ENCODE peak calls at places on chromosomes 3 and 15, in nine cellular contexts. One of them, this sample, is unnamed.

GRCh38 chr3:153880493-153880892 is 240.7 kb upstream of the ARHGEF26 start:
- DNase-seq in prostate gland: no peak
- DNase-seq in endothelial cell of umbilical vein: no peak
- DNase-seq in transverse colon: no peak
- DNase-seq in HCT116: no peak
- DNase-seq in suprapubic skin: no peak
- DNase-seq in HepG2: no peak
- DNase-seq in K562: no peak
- DNase-seq in H1: no peak
- DNase-seq in this sample: no peak

GRCh38 chr3:11832964-11833621 is 13.6 kb downstream of the TAMM41 start:
- DNase-seq in prostate gland: peak
- DNase-seq in endothelial cell of umbilical vein: peak
- DNase-seq in transverse colon: no peak
- DNase-seq in HCT116: no peak
- DNase-seq in suprapubic skin: no peak
- DNase-seq in HepG2: peak
- DNase-seq in K562: no peak
- DNase-seq in H1: no peak
- DNase-seq in this sample: no peak

GRCh38 chr15:32733276-32733675 is 15.5 kb downstream of the GREM1 start:
- DNase-seq in prostate gland: no peak
- DNase-seq in endothelial cell of umbilical vein: no peak
- DNase-seq in transverse colon: no peak
- DNase-seq in HCT116: no peak
- DNase-seq in suprapubic skin: no peak
- DNase-seq in HepG2: no peak
- DNase-seq in K562: no peak
- DNase-seq in H1: no peak
- DNase-seq in this sample: no peak

GRCh38 chr15:44319385-44319784 is 30.9 kb downstream of the GOLM2 start:
- DNase-seq in prostate gland: no peak
- DNase-seq in endothelial cell of umbilical vein: no peak
- DNase-seq in transverse colon: no peak
- DNase-seq in HCT116: no peak
- DNase-seq in suprapubic skin: no peak
- DNase-seq in HepG2: no peak
- DNase-seq in K562: no peak
- DNase-seq in H1: no peak
- DNase-seq in this sample: no peak

GRCh38 chr3:23992051-23992628 is 47.1 kb downstream of the NR1D2 start:
- DNase-seq in prostate gland: no peak
- DNase-seq in endothelial cell of umbilical vein: peak
- DNase-seq in transverse colon: no peak
- DNase-seq in HCT116: no peak
- DNase-seq in suprapubic skin: no peak
- DNase-seq in HepG2: no peak
- DNase-seq in K562: no peak
- DNase-seq in H1: no peak
- DNase-seq in this sample: no peak

GRCh38 chr3:86793786-86794185 is 197.2 kb downstream of the VGLL3 start:
- DNase-seq in prostate gland: no peak
- DNase-seq in endothelial cell of umbilical vein: no peak
- DNase-seq in transverse colon: no peak
- DNase-seq in HCT116: no peak
- DNase-seq in suprapubic skin: no peak
- DNase-seq in HepG2: peak
- DNase-seq in K562: no peak
- DNase-seq in H1: peak
- DNase-seq in this sample: no peak

GRCh38 chr3:96760956-96761355 is 53.4 kb upstream of the EPHA6 start:
- DNase-seq in prostate gland: no peak
- DNase-seq in endothelial cell of umbilical vein: no peak
- DNase-seq in transverse colon: no peak
- DNase-seq in HCT116: no peak
- DNase-seq in suprapubic skin: no peak
- DNase-seq in HepG2: no peak
- DNase-seq in K562: no peak
- DNase-seq in H1: no peak
- DNase-seq in this sample: no peak

GRCh38 chr3:172519241-172519640 is 4.0 kb downstream of the TNFSF10 start:
- DNase-seq in prostate gland: no peak
- DNase-seq in endothelial cell of umbilical vein: no peak
- DNase-seq in transverse colon: no peak
- DNase-seq in HCT116: no peak
- DNase-seq in suprapubic skin: no peak
- DNase-seq in HepG2: no peak
- DNase-seq in K562: no peak
- DNase-seq in H1: no peak
- DNase-seq in this sample: no peak

GRCh38 chr3:113035387-113035982 is 44.7 kb downstream of the GTPBP8 start:
- DNase-seq in prostate gland: peak
- DNase-seq in endothelial cell of umbilical vein: peak
- DNase-seq in transverse colon: peak
- DNase-seq in HCT116: peak
- DNase-seq in suprapubic skin: no peak
- DNase-seq in HepG2: peak
- DNase-seq in K562: peak
- DNase-seq in H1: no peak
- DNase-seq in this sample: no peak

GRCh38 chr3:146818301-146818700 is 213.2 kb upstream of the PLSCR5 start:
- DNase-seq in prostate gland: no peak
- DNase-seq in endothelial cell of umbilical vein: no peak
- DNase-seq in transverse colon: no peak
- DNase-seq in HCT116: no peak
- DNase-seq in suprapubic skin: no peak
- DNase-seq in HepG2: no peak
- DNase-seq in K562: no peak
- DNase-seq in H1: no peak
- DNase-seq in this sample: no peak

GRCh38 chr3:146817705-146818104 is 212.6 kb upstream of the PLSCR5 start:
- DNase-seq in prostate gland: no peak
- DNase-seq in endothelial cell of umbilical vein: peak
- DNase-seq in transverse colon: no peak
- DNase-seq in HCT116: peak
- DNase-seq in suprapubic skin: no peak
- DNase-seq in HepG2: no peak
- DNase-seq in K562: no peak
- DNase-seq in H1: no peak
- DNase-seq in this sample: no peak

GRCh38 chr3:146823622-146824021 is 218.5 kb upstream of the PLSCR5 start:
- DNase-seq in prostate gland: no peak
- DNase-seq in endothelial cell of umbilical vein: no peak
- DNase-seq in transverse colon: no peak
- DNase-seq in HCT116: no peak
- DNase-seq in suprapubic skin: no peak
- DNase-seq in HepG2: no peak
- DNase-seq in K562: no peak
- DNase-seq in H1: no peak
- DNase-seq in this sample: no peak

GRCh38 chr3:146814601-146815315 is 209.6 kb upstream of the PLSCR5 start:
- DNase-seq in prostate gland: no peak
- DNase-seq in endothelial cell of umbilical vein: no peak
- DNase-seq in transverse colon: no peak
- DNase-seq in HCT116: no peak
- DNase-seq in suprapubic skin: no peak
- DNase-seq in HepG2: no peak
- DNase-seq in K562: no peak
- DNase-seq in H1: no peak
- DNase-seq in this sample: no peak

DNA sequence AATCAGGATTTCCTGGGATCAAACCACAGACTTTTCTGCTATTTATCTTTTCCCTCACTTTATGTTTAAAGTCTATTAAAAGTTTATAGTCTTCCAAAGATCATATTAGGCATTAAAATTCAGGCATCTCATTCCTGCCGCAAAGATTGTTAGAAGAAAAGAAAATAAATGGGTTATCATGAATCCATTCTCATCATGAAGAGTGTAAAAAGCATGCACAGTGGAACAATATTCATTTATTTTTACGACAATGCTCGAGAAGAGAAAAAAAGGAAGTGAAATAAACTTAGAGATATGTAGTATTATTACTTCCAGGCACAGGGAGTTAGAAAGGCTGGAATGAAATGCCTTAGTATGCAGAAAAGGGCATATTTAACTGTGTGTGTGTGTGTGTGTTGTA is 213.7 kb upstream of the PLSCR5 start:
- DNase-seq in prostate gland: no peak
- DNase-seq in endothelial cell of umbilical vein: no peak
- DNase-seq in transverse colon: no peak
- DNase-seq in HCT116: no peak
- DNase-seq in suprapubic skin: no peak
- DNase-seq in HepG2: no peak
- DNase-seq in K562: no peak
- DNase-seq in H1: no peak
- DNase-seq in this sample: no peak
- TF ChIP-seq POLR2AphosphoS5 in prostate gland: no peak
- TF ChIP-seq POLR2AphosphoS5 in endothelial cell of umbilical vein: no peak
- TF ChIP-seq POLR2AphosphoS5 in transverse colon: no peak
- TF ChIP-seq POLR2AphosphoS5 in HCT116: no peak
- TF ChIP-seq POLR2AphosphoS5 in suprapubic skin: no peak
- TF ChIP-seq POLR2AphosphoS5 in HepG2: no peak
- TF ChIP-seq POLR2AphosphoS5 in K562: no peak
- TF ChIP-seq POLR2AphosphoS5 in H1: no peak
- TF ChIP-seq POLR2AphosphoS5 in this sample: no peak

GRCh38 chr15:63380151-63380827 is 1.4 kb downstream of the CA12 start:
- DNase-seq in prostate gland: no peak
- DNase-seq in endothelial cell of umbilical vein: no peak
- DNase-seq in transverse colon: no peak
- DNase-seq in HCT116: no peak
- DNase-seq in suprapubic skin: no peak
- DNase-seq in HepG2: no peak
- DNase-seq in K562: no peak
- DNase-seq in H1: no peak
- DNase-seq in this sample: no peak
- H3K4me3 ChIP-seq in prostate gland: no peak
- H3K4me3 ChIP-seq in endothelial cell of umbilical vein: no peak
- H3K4me3 ChIP-seq in transverse colon: peak
- H3K4me3 ChIP-seq in HCT116: no peak
- H3K4me3 ChIP-seq in suprapubic skin: peak
- H3K4me3 ChIP-seq in HepG2: no peak
- H3K4me3 ChIP-seq in K562: no peak
- H3K4me3 ChIP-seq in H1: no peak
- H3K4me3 ChIP-seq in this sample: peak

DNA sequence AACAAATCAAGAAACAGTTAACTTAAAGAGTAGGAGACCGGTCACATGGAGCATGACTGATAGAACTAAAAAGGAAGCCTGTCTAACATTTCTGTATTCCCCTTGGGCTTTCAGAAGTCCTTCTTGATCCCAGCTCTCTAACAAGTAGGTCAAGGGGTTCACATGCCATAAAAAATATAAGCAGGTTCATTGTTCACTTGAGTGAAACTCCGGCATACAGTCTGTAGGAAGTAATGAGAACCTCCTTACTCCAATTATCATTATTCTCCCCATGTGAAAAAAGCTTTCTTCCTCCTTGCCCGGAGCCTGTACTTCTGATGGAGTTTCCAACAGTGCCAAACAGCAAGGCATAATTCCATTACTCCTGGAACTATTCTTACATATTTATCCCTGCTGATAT is 242.8 kb upstream of the CNTN4 start:
- DNase-seq in prostate gland: no peak
- DNase-seq in endothelial cell of umbilical vein: no peak
- DNase-seq in transverse colon: no peak
- DNase-seq in HCT116: no peak
- DNase-seq in suprapubic skin: no peak
- DNase-seq in HepG2: no peak
- DNase-seq in K562: no peak
- DNase-seq in H1: no peak
- DNase-seq in this sample: no peak
- TF ChIP-seq POLR2A in prostate gland: no peak
- TF ChIP-seq POLR2A in endothelial cell of umbilical vein: no peak
- TF ChIP-seq POLR2A in transverse colon: no peak
- TF ChIP-seq POLR2A in HCT116: no peak
- TF ChIP-seq POLR2A in suprapubic skin: no peak
- TF ChIP-seq POLR2A in HepG2: no peak
- TF ChIP-seq POLR2A in K562: no peak
- TF ChIP-seq POLR2A in H1: no peak
- TF ChIP-seq POLR2A in this sample: no peak

GRCh38 chr3:42764115-42764514 is 8.9 kb downstream of the CCDC13 start:
- DNase-seq in prostate gland: no peak
- DNase-seq in endothelial cell of umbilical vein: no peak
- DNase-seq in transverse colon: no peak
- DNase-seq in HCT116: no peak
- DNase-seq in suprapubic skin: no peak
- DNase-seq in HepG2: no peak
- DNase-seq in K562: no peak
- DNase-seq in H1: no peak
- DNase-seq in this sample: no peak

GRCh38 chr3:42763023-42763422 is 10.0 kb downstream of the CCDC13 start:
- DNase-seq in prostate gland: no peak
- DNase-seq in endothelial cell of umbilical vein: no peak
- DNase-seq in transverse colon: no peak
- DNase-seq in HCT116: no peak
- DNase-seq in suprapubic skin: no peak
- DNase-seq in HepG2: no peak
- DNase-seq in K562: no peak
- DNase-seq in H1: no peak
- DNase-seq in this sample: no peak

GRCh38 chr3:42758126-42758525 is 14.9 kb downstream of the CCDC13 start:
- DNase-seq in prostate gland: no peak
- DNase-seq in endothelial cell of umbilical vein: no peak
- DNase-seq in transverse colon: no peak
- DNase-seq in HCT116: no peak
- DNase-seq in suprapubic skin: no peak
- DNase-seq in HepG2: no peak
- DNase-seq in K562: no peak
- DNase-seq in H1: no peak
- DNase-seq in this sample: no peak

GRCh38 chr3:42764561-42765295 is 8.3 kb downstream of the CCDC13 start:
- DNase-seq in prostate gland: no peak
- DNase-seq in endothelial cell of umbilical vein: no peak
- DNase-seq in transverse colon: no peak
- DNase-seq in HCT116: no peak
- DNase-seq in suprapubic skin: no peak
- DNase-seq in HepG2: no peak
- DNase-seq in K562: no peak
- DNase-seq in H1: no peak
- DNase-seq in this sample: no peak

DNA sequence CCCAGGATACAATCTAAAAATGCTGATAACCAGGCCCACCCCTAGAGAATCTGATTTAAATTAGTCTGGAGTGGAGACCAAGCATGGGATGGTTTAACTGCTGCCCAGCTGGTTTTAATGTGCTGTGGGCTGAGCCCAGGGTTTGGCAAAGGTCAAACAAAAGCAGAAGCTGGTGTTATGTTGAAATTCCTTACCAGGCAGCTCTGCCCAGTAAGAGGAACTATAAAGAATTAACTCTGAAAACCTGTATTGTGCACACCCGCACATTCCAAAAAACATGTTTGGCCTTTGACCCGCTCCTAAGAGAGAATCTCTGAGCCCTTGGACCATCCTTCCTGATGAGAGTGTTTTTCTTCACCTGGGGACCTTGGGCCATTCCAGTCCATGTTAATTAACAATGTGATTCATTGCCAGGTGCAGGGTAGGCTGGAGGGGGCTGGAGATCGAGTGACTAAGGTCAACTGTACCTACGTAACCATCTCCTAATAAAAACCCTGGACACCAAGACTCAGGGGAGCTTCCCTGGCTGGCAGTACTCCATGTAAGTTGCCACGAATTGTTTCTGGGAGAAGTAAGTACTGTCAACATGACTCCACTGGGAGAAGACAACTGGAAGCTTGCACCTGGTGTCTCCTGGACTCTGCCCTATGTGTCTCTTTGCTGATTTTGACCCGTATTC is 10.9 kb downstream of the CCDC13 start:
- DNase-seq in prostate gland: no peak
- DNase-seq in endothelial cell of umbilical vein: no peak
- DNase-seq in transverse colon: no peak
- DNase-seq in HCT116: no peak
- DNase-seq in suprapubic skin: no peak
- DNase-seq in HepG2: no peak
- DNase-seq in K562: no peak
- DNase-seq in H1: no peak
- DNase-seq in this sample: no peak
- TF ChIP-seq POLR2AphosphoS5 in prostate gland: no peak
- TF ChIP-seq POLR2AphosphoS5 in endothelial cell of umbilical vein: no peak
- TF ChIP-seq POLR2AphosphoS5 in transverse colon: no peak
- TF ChIP-seq POLR2AphosphoS5 in HCT116: no peak
- TF ChIP-seq POLR2AphosphoS5 in suprapubic skin: no peak
- TF ChIP-seq POLR2AphosphoS5 in HepG2: no peak
- TF ChIP-seq POLR2AphosphoS5 in K562: no peak
- TF ChIP-seq POLR2AphosphoS5 in H1: no peak
- TF ChIP-seq POLR2AphosphoS5 in this sample: no peak

This sample was measured in breast epithelium.